ENCODE peak calls at places on chromosomes 12 and 14, in seven cellular contexts. One of them, this sample, is unnamed.

GRCh38 chr12:6465467-6466183 is 4.9 kb downstream of the VAMP1 start:
- DNase-seq in Kasumi-1: peak; percentile 14
- DNase-seq in AG08395: peak; percentile 74
- DNase-seq in amniotic stem cell: peak; percentile 70
- DNase-seq in pancreas: no peak
- DNase-seq in activated CD4-positive, CD25-positive, alpha-beta regulatory T cell: no peak
- DNase-seq in WTC11: peak; percentile 52
- DNase-seq in this sample: peak; percentile 20

GRCh38 chr14:32367501-32367900 is 38.4 kb downstream of the AKAP6 start:
- DNase-seq in AG08395: no peak
- DNase-seq in amniotic stem cell: no peak
- DNase-seq in activated CD4-positive, CD25-positive, alpha-beta regulatory T cell: no peak
- DNase-seq in Kasumi-1: no peak
- DNase-seq in pancreas: no peak
- DNase-seq in WTC11: no peak
- DNase-seq in this sample: no peak

GRCh38 chr12:6818246-6819006 is 3.2 kb upstream of the GPR162 start:
- DNase-seq in amniotic stem cell: no peak
- DNase-seq in pancreas: no peak
- DNase-seq in WTC11: peak; percentile 74
- DNase-seq in Kasumi-1: no peak
- DNase-seq in activated CD4-positive, CD25-positive, alpha-beta regulatory T cell: no peak
- DNase-seq in AG08395: no peak
- DNase-seq in this sample: no peak

GRCh38 chr12:11869406-11869805 is 201.3 kb upstream of the BCL2L14 start:
- DNase-seq in amniotic stem cell: no peak
- DNase-seq in pancreas: no peak
- DNase-seq in WTC11: no peak
- DNase-seq in AG08395: no peak
- DNase-seq in Kasumi-1: no peak
- DNase-seq in activated CD4-positive, CD25-positive, alpha-beta regulatory T cell: no peak
- DNase-seq in this sample: no peak

GRCh38 chr14:75292886-75293285 is 14.3 kb downstream of the FOS start:
- DNase-seq in WTC11: no peak
- DNase-seq in amniotic stem cell: no peak
- DNase-seq in pancreas: no peak
- DNase-seq in Kasumi-1: no peak
- DNase-seq in activated CD4-positive, CD25-positive, alpha-beta regulatory T cell: no peak
- DNase-seq in AG08395: no peak
- DNase-seq in this sample: no peak

GRCh38 chr12:82817368-82817767 is 130.7 kb downstream of the TMTC2 start:
- DNase-seq in amniotic stem cell: no peak
- DNase-seq in activated CD4-positive, CD25-positive, alpha-beta regulatory T cell: no peak
- DNase-seq in pancreas: no peak
- DNase-seq in WTC11: no peak
- DNase-seq in AG08395: peak; percentile 2
- DNase-seq in Kasumi-1: no peak
- DNase-seq in this sample: no peak

GRCh38 chr12:98182791-98183190 is 332.6 kb upstream of the TMPO start:
- DNase-seq in amniotic stem cell: no peak
- DNase-seq in Kasumi-1: no peak
- DNase-seq in activated CD4-positive, CD25-positive, alpha-beta regulatory T cell: no peak
- DNase-seq in pancreas: no peak
- DNase-seq in AG08395: no peak
- DNase-seq in WTC11: no peak
- DNase-seq in this sample: no peak

GRCh38 chr12:90909069-90909676 is 45.8 kb downstream of the CCER1 start:
- DNase-seq in activated CD4-positive, CD25-positive, alpha-beta regulatory T cell: no peak
- DNase-seq in amniotic stem cell: peak; percentile 43
- DNase-seq in pancreas: no peak
- DNase-seq in AG08395: peak; percentile 62
- DNase-seq in WTC11: peak; percentile 35
- DNase-seq in Kasumi-1: peak; percentile 60
- DNase-seq in this sample: peak; percentile 20

GRCh38 chr12:15719230-15719629 is 70.0 kb downstream of the EPS8 start:
- DNase-seq in pancreas: no peak
- DNase-seq in Kasumi-1: no peak
- DNase-seq in WTC11: no peak
- DNase-seq in amniotic stem cell: no peak
- DNase-seq in AG08395: no peak
- DNase-seq in activated CD4-positive, CD25-positive, alpha-beta regulatory T cell: no peak
- DNase-seq in this sample: no peak

GRCh38 chr12:76183459-76184186 is 99.1 kb upstream of the NAP1L1 start:
- DNase-seq in Kasumi-1: no peak
- DNase-seq in WTC11: no peak
- DNase-seq in amniotic stem cell: peak; percentile 94
- DNase-seq in pancreas: no peak
- DNase-seq in AG08395: peak; percentile 84
- DNase-seq in activated CD4-positive, CD25-positive, alpha-beta regulatory T cell: no peak
- DNase-seq in this sample: no peak

GRCh38 chr14:64722842-64723447 is 18.7 kb downstream of the PLEKHG3 start:
- DNase-seq in activated CD4-positive, CD25-positive, alpha-beta regulatory T cell: no peak
- DNase-seq in WTC11: no peak
- DNase-seq in AG08395: no peak
- DNase-seq in pancreas: peak; percentile 28
- DNase-seq in amniotic stem cell: no peak
- DNase-seq in Kasumi-1: no peak
- DNase-seq in this sample: no peak

GRCh38 chr14:68736519-68736918 is 56.3 kb downstream of the ZFP36L1 start:
- DNase-seq in pancreas: no peak
- DNase-seq in Kasumi-1: no peak
- DNase-seq in activated CD4-positive, CD25-positive, alpha-beta regulatory T cell: no peak
- DNase-seq in amniotic stem cell: no peak
- DNase-seq in AG08395: no peak
- DNase-seq in WTC11: peak; percentile 37
- DNase-seq in this sample: no peak

This sample was measured in SK-N-MC.